ENCODE peak calls at places on chromosomes 4 and X, in four cellular contexts. A is tibial nerve, M is right cardiac atrium, H is lower lobe of right lung. Y is an unnamed sample.

GRCh38 chr4:7876096-7876993 is 63.3 kb downstream of the AFAP1 start:
- DNase-seq in A (no peak), M (peak; percentile 68), H (no peak), Y (no peak)

GRCh38 chr4:36187723-36188333 is 56.5 kb downstream of the ARAP2 start:
- DNase-seq in A (no peak), M (no peak), H (no peak), Y (no peak)

GRCh38 chrX:66553973-66554372 is 84.9 kb downstream of the EDA2R start:
- DNase-seq in A (no peak), M (no peak), H (no peak), Y (no peak)

GRCh38 chr4:185774815-185775684 is 36.9 kb downstream of the SORBS2 start:
- DNase-seq in A (no peak), M (no peak), H (peak; percentile 51), Y (no peak)

GRCh38 chrX:134636859-134637258 is 21.4 kb downstream of the PLAC1 start:
- DNase-seq in A (no peak), M (no peak), H (no peak), Y (no peak)

GRCh38 chrX:9912341-9912740 is 54.8 kb upstream of the CLDN34 start:
- DNase-seq in A (no peak), M (no peak), H (no peak), Y (no peak)

GRCh38 chrX:1202251-1202650 is 10.2 kb downstream of the CRLF2 start:
- DNase-seq in A (no peak), M (no peak), H (no peak), Y (peak; percentile 83)

GRCh38 chrX:49040376-49040955 is 2.7 kb downstream of the TFE3 start:
- DNase-seq in A (no peak), M (no peak), H (no peak), Y (no peak)

GRCh38 chrX:2401201-2401589 is 99.6 kb downstream of the DHRSX start:
- DNase-seq in A (no peak), M (no peak), H (no peak), Y (no peak)

GRCh38 chr4:145938618-145939177 is at the start of gene ZNF827:
- DNase-seq in A (no peak), M (peak; percentile 83), H (peak; percentile 66), Y (no peak)

GRCh38 chr4:5142726-5143125 is 91.4 kb downstream of the STK32B start:
- DNase-seq in A (no peak), M (no peak), H (no peak), Y (peak; percentile 39)

GRCh38 chr4:136864580-136865185 is 667.6 kb downstream of the PCDH18 start:
- DNase-seq in A (no peak), M (no peak), H (no peak), Y (no peak)

GRCh38 chr4:20356565-20356964 is 104.9 kb downstream of the SLIT2 start:
- DNase-seq in A (no peak), M (no peak), H (no peak), Y (no peak)

GRCh38 chr4:114867291-114867690 is 246.1 kb downstream of the NDST4 start:
- DNase-seq in A (no peak), M (no peak), H (no peak), Y (no peak)
- H3K4me1 ChIP-seq in A (no peaks in the 10 kb centered on the region), M (no peaks in the 10 kb centered on the region), H (no peaks in the 10 kb centered on the region), Y (no peaks in the 10 kb centered on the region)

GRCh38 chr4:52619591-52619931 is 39.5 kb downstream of the USP46 start:
- DNase-seq in A (no peak), M (no peak), H (no peak), Y (no peak)
- H3K4me1 ChIP-seq in A (peaks cover 19% of the 10 kb centered on the region), M (no peaks in the 10 kb centered on the region), H (no peaks in the 10 kb centered on the region), Y (peaks cover 16% of the 10 kb centered on the region)

GRCh38 chr4:125323547-125324100 is 8.9 kb downstream of the FAT4 start:
- DNase-seq in A (no peak), M (no peak), H (no peak), Y (no peak)
- H3K4me1 ChIP-seq in A (peaks cover 41% of the 10 kb centered on the region), M (peaks cover 4% of the 10 kb centered on the region), H (peaks cover 10% of the 10 kb centered on the region), Y (peaks cover 64% of the 10 kb centered on the region)

GRCh38 chr4:94508256-94508655 is 56.5 kb downstream of the PDLIM5 start:
- DNase-seq in A (no peak), M (no peak), H (no peak), Y (no peak)
- H3K4me1 ChIP-seq in A (peaks cover 38% of the 10 kb centered on the region), M (peaks cover 16% of the 10 kb centered on the region), H (peaks cover 20% of the 10 kb centered on the region), Y (peaks cover 72% of the 10 kb centered on the region)

GRCh38 chr4:147786531-147786930 is 54.6 kb downstream of the ARHGAP10 start:
- DNase-seq in A (no peak), M (no peak), H (no peak), Y (no peak)
- H3K4me1 ChIP-seq in A (peaks cover 59% of the 10 kb centered on the region), M (peaks cover 13% of the 10 kb centered on the region), H (peaks cover 42% of the 10 kb centered on the region), Y (peaks cover 72% of the 10 kb centered on the region)

GRCh38 chr4:2931765-2932560 is 31.2 kb downstream of the NOP14 start:
- DNase-seq in A (peak; percentile 44), M (peak; percentile 89), H (peak; percentile 89), Y (no peak)
- H3K4me1 ChIP-seq in A (peaks cover 60% of the 10 kb centered on the region), M (peaks cover 7% of the 10 kb centered on the region), H (peaks cover 70% of the 10 kb centered on the region), Y (peaks cover 58% of the 10 kb centered on the region)

DNA sequence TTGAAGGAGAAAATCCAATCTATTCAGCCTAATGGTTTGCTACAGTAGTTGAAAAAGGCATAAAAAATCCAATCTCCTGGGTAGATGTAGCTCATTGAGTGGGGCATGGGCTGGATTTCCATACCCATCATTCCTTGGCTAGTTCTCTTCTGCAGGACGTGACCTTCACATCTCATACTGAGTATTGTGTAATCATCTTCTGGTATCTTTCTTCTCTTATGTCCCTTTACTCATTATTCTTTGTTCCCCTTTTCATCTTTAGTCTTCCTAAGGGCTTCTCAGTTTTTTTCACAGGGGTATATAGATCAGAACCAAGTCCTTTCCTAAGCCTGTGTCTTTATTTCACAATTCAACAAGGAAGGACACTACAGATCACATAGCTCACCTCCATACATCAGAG is 727.6 kb upstream of the MAGEB2 start:
- DNase-seq in A (no peak), M (no peak), H (no peak), Y (no peak)
- H3K4me1 ChIP-seq in A (no peaks in the 10 kb centered on the region), M (no peaks in the 10 kb centered on the region), H (no peaks in the 10 kb centered on the region), Y (no peaks in the 10 kb centered on the region)

GRCh38 chr4:148980782-148981181 is 538.6 kb upstream of the NR3C2 start:
- DNase-seq in A (no peak), M (no peak), H (no peak), Y (no peak)

GRCh38 chr4:148982200-148982599 is 540.0 kb upstream of the NR3C2 start:
- DNase-seq in A (no peak), M (no peak), H (no peak), Y (no peak)

DNA sequence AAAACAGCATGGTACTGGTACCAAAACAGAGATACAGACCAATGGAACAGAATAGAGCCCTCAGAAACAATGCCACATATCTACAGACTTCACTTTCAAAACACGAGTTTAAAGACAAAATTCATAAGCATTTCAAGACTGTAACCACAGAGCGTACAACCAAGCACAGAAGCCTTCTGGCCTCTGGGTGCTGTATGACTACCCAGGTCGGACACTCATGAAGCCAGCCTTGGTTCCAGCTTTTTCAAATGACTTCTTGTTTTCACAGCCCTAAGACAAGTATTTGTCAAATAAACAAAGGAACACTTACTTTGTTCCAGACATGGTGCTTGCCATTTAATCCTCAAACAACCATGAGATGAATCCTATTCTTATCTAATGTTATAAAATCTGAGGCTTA is 536.1 kb upstream of the NR3C2 start:
- DNase-seq in A (no peak), M (no peak), H (no peak), Y (no peak)
- H3K4me1 ChIP-seq in A (peaks cover 14% of the 10 kb centered on the region), M (peaks cover 2% of the 10 kb centered on the region), H (no peaks in the 10 kb centered on the region), Y (peaks cover 21% of the 10 kb centered on the region)

GRCh38 chr4:109576462-109576861 is 16.4 kb downstream of the MCUB start:
- DNase-seq in A (no peak), M (no peak), H (no peak), Y (no peak)

GRCh38 chr4:109572154-109572553 is 12.1 kb downstream of the MCUB start:
- DNase-seq in A (no peak), M (no peak), H (no peak), Y (no peak)

GRCh38 chr4:109574443-109574850 is 14.4 kb downstream of the MCUB start:
- DNase-seq in A (no peak), M (peak; percentile 56), H (no peak), Y (no peak)

GRCh38 chr4:109574931-109575804 is 15.1 kb downstream of the MCUB start:
- DNase-seq in A (no peak), M (no peak), H (no peak), Y (no peak)

GRCh38 chr4:109571494-109571893 is 11.4 kb downstream of the MCUB start:
- DNase-seq in A (no peak), M (no peak), H (no peak), Y (no peak)
- H3K4me1 ChIP-seq in A (no peaks in the 10 kb centered on the region), M (peaks cover 2% of the 10 kb centered on the region), H (no peaks in the 10 kb centered on the region), Y (no peaks in the 10 kb centered on the region)

Y was measured in esophagus muscularis mucosa.